ENCODE peak calls at places on chromosome 21, in four cellular contexts. N is left ventricle myocardium inferior, A is OCI-LY7, S is fibroblast of lung. O is an unnamed sample.

GRCh38 chr21:42220138-42220701 is 1.3 kb downstream of the ABCG1 start:
- DNase-seq in A (peak; percentile 89), N (peak; percentile 46), S (peak; percentile 63), O (peak; percentile 81)

GRCh38 chr21:29436143-29436542 is 137.4 kb downstream of the BACH1 start:
- DNase-seq in A (no peak), N (peak; percentile 19), S (peak; percentile 30), O (no peak)

GRCh38 chr21:21111309-21111920 is 113.2 kb downstream of the NCAM2 start:
- DNase-seq in N (no peak), A (no peak), S (no peak), O (no peak)

GRCh38 chr21:37507716-37508115 is 141.1 kb downstream of the DYRK1A start:
- DNase-seq in A (no peak), S (no peak), N (no peak), O (no peak)

GRCh38 chr21:17911628-17912027 is 92.5 kb upstream of the C21orf91 start:
- DNase-seq in N (no peak), S (peak; percentile 91), A (no peak), O (no peak)

GRCh38 chr21:32046191-32046590 is 173.4 kb downstream of the HUNK start:
- DNase-seq in N (no peak), A (no peak), S (no peak), O (no peak)

GRCh38 chr21:41170442-41170841 is 2.5 kb downstream of the BACE2 start:
- DNase-seq in S (peak; percentile 40), N (peak; percentile 29), A (peak; percentile 22), O (no peak)

GRCh38 chr21:17802568-17802967 is 16.6 kb downstream of the C21orf91 start:
- DNase-seq in N (no peak), S (peak; percentile 74), A (no peak), O (no peak)

GRCh38 chr21:17114019-17114418 is 398.8 kb upstream of the CXADR start:
- DNase-seq in A (no peak), S (no peak), N (no peak), O (no peak)

GRCh38 chr21:33196956-33197374 is 32.8 kb upstream of the IFNAR2 start:
- DNase-seq in N (peak; percentile 39), A (peak; percentile 76), S (peak; percentile 55), O (peak; percentile 44)

GRCh38 chr21:33300701-33301631 is 23.8 kb upstream of the IFNAR1 start:
- DNase-seq in A (peak; percentile 76), N (no peak), S (no peak), O (no peak)

GRCh38 chr21:42580076-42580792 is 66.6 kb downstream of the SLC37A1 start:
- DNase-seq in A (no peak), S (no peak), N (no peak), O (no peak)

GRCh38 chr21:42561742-42562141 is 48.1 kb downstream of the SLC37A1 start:
- DNase-seq in S (no peak), A (peak; percentile 96), N (no peak), O (peak; percentile 11)

GRCh38 chr21:20646431-20646830 is 351.8 kb upstream of the NCAM2 start:
- DNase-seq in A (no peak), N (no peak), S (no peak), O (no peak)

GRCh38 chr21:32424674-32425073 is 12.2 kb downstream of the EVA1C start:
- DNase-seq in S (peak; percentile 63), A (no peak), N (no peak), O (no peak)

GRCh38 chr21:22880573-22880972 is 1882.4 kb downstream of the NCAM2 start:
- DNase-seq in N (no peak), S (no peak), A (no peak), O (no peak)

GRCh38 chr21:43340491-43341348 is 86.2 kb downstream of the SIK1 start:
- DNase-seq in N (no peak), A (no peak), S (peak; percentile 90), O (no peak)

GRCh38 chr21:34950980-34951379 is 98.1 kb downstream of the RUNX1 start:
- DNase-seq in A (no peak), N (no peak), S (peak; percentile 59), O (no peak)

GRCh38 chr21:31363720-31364119 is 19.7 kb upstream of the TIAM1 start:
- DNase-seq in N (no peak), S (peak; percentile 42), A (no peak), O (no peak)

GRCh38 chr21:41446571-41446970 is 20.5 kb downstream of the MX1 start:
- DNase-seq in S (no peak), N (no peak), A (no peak), O (no peak)

GRCh38 chr21:18294100-18294499 is 49.5 kb downstream of the CHODL start:
- DNase-seq in S (no peak), N (no peak), A (no peak), O (no peak)

GRCh38 chr21:37828515-37828914 is 87.7 kb downstream of the KCNJ6 start:
- DNase-seq in A (no peak), N (no peak), S (no peak), O (no peak)

GRCh38 chr21:24896735-24897124 is 710.6 kb downstream of the MRPL39 start:
- DNase-seq in N (no peak), S (no peak), A (no peak), O (no peak)
- H3K27ac ChIP-seq in N (no peak overlapping the region), S (no peak overlapping the region), A (no peak overlapping the region), O (no peak overlapping the region)

GRCh38 chr21:26837539-26837938 is 7.7 kb downstream of the ADAMTS1 start:
- DNase-seq in A (no peak), S (no peak), N (no peak), O (no peak)

GRCh38 chr21:26835027-26835713 is 10.0 kb downstream of the ADAMTS1 start:
- DNase-seq in S (peak; percentile 77), N (no peak), A (no peak), O (no peak)

GRCh38 chr21:26835714-26836265 is 9.4 kb downstream of the ADAMTS1 start:
- DNase-seq in A (no peak), S (no peak), N (no peak), O (no peak)

GRCh38 chr21:26834181-26834945 is 10.8 kb downstream of the ADAMTS1 start:
- DNase-seq in S (no peak), A (no peak), N (no peak), O (no peak)

DNA sequence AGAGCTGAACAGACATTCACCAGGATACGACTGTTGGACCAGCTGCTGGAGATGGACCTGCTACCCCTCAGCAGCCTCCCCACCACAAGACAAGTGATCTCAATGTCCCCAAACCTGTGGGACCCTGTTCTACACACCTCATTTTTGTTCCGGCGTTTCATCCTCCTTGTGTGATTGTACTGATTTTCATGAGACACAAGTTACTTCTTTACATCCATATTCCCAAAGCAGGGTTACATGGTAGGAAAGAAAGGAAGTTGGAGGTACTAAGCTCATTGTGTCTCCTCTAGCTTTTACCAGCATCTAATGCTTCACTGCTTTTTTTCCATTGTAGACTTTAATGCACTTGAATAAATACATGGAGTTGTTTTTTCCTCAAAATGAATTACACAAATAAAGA is 8.7 kb downstream of the ADAMTS1 start:
- DNase-seq in N (no peak), S (no peak), A (no peak), O (no peak)
- H3K9me3 ChIP-seq in N (no peaks in the 10 kb centered on the region), S (no peaks in the 10 kb centered on the region), A (no peaks in the 10 kb centered on the region), O (no peaks in the 10 kb centered on the region)

DNA sequence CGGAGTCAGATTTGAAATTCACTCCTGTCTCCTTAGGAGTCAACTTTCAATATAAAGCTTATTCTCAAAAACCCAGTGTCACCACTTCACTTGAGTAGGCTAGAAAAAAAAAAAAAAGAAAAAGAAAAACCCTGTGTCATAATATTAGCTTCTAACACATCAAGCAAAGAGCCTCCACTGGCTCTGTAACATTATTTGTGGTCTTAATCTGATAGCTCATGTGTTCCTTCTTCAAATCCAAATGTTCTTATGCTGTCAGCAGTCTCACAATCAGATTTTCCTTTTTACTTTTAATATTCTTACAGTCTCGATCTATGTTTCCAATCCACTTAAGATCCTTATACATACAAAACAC is 26.1 kb upstream of the PSMG1 start:
- DNase-seq in S (no peak), N (no peak), A (no peak), O (no peak)
- H3K4me3 ChIP-seq in S (no peak overlapping the region), N (no peak overlapping the region), A (no peak overlapping the region), O (no peak overlapping the region)

GRCh38 chr21:36135391-36136094 is 664 bp downstream of the CBR3 start:
- DNase-seq in A (peak; percentile 22), S (peak; percentile 78), N (peak; percentile 83), O (peak; percentile 80)
- H3K27ac ChIP-seq in A (no peak overlapping the region), S (peak overlapping the region; percentile 88), N (peak overlapping the region; percentile 95), O (peak overlapping the region; percentile 92)

DNA sequence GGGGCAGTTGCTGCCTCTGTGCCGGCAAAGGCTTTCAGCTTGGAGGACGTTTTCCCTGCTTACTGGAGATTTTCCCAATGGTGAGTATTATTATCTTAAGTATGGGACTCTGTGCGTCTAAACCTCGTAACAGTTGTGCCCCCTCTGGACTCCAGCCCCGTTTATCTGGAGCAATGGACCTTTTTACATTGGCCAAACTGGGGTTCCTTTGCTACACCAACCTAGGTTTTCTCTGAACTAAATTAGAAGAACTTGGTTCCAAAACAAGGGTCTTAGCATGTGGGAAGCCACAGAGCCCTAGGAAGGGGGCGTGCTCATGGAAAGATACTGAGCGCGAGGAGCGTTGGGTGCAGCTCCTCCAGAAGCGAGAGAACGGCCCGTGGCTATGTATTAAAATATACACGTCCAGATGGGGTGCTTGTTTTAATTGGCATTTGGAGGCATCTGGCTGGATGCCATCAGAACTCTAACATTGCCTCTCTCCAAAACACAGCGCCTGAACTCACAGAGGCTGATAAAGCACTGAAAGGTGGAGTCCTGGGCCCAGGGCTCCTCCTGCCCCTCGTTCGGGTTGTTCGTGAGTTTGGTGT is 28.4 kb downstream of the POFUT2 start:
- DNase-seq in S (no peak), A (no peak), N (no peak), O (peak; percentile 51)
- H3K9me3 ChIP-seq in S (no peaks in the 10 kb centered on the region), A (no peaks in the 10 kb centered on the region), N (no peaks in the 10 kb centered on the region), O (no peaks in the 10 kb centered on the region)